ENCODE peak calls at places on chromosomes 4 and X, in five cellular contexts. O is prostate gland, I is body of pancreas, P is suprapubic skin, C is sigmoid colon. K is an unnamed sample.

GRCh38 chr4:5051210-5051691 is at the start of gene STK32B:
- DNase-seq in O (peak), I (peak), P (peak), C (peak), K (peak)

GRCh38 chr4:110586137-110586850 is 36.6 kb downstream of the PITX2 start:
- DNase-seq in O (no peak), I (no peak), P (no peak), C (no peak), K (no peak)

GRCh38 chr4:96004341-96004740 is 164.4 kb downstream of the PDHA2 start:
- DNase-seq in O (no peak), I (no peak), P (no peak), C (no peak), K (no peak)

GRCh38 chr4:41550308-41550707 is 12.4 kb downstream of the LIMCH1 start:
- DNase-seq in O (no peak), I (peak), P (no peak), C (no peak), K (no peak)

GRCh38 chrX:1453951-1454785 is 1.5 kb upstream of the ASMTL start:
- DNase-seq in O (peak), I (peak), P (peak), C (peak), K (peak)

GRCh38 chrX:120468479-120468824 is 644 bp downstream of the LAMP2 start:
- DNase-seq in O (no peak), I (no peak), P (no peak), C (no peak), K (no peak)

GRCh38 chr4:70818173-70818856 is 21.4 kb downstream of the GRSF1 start:
- DNase-seq in O (no peak), I (no peak), P (no peak), C (no peak), K (no peak)

GRCh38 chr4:185304944-185305690 is 90.6 kb downstream of the LRP2BP start:
- DNase-seq in O (no peak), I (peak), P (no peak), C (no peak), K (no peak)

GRCh38 chr4:52693492-52693891 is 34.4 kb upstream of the USP46 start:
- DNase-seq in O (no peak), I (no peak), P (no peak), C (no peak), K (no peak)

GRCh38 chrX:153505361-153505760 is 10.6 kb downstream of the BGN start:
- DNase-seq in O (no peak), I (no peak), P (no peak), C (no peak), K (no peak)

GRCh38 chrX:30875957-30876356 is 13.1 kb downstream of the TAB3 start:
- DNase-seq in O (no peak), I (no peak), P (no peak), C (no peak), K (no peak)

GRCh38 chr4:73617256-73617655 is 3.0 kb downstream of the RASSF6 start:
- DNase-seq in O (no peak), I (no peak), P (no peak), C (no peak), K (no peak)

GRCh38 chr4:73613130-73613529 is 7.1 kb downstream of the RASSF6 start:
- DNase-seq in O (no peak), I (peak), P (no peak), C (no peak), K (no peak)

GRCh38 chr4:73614468-73614867 is 5.8 kb downstream of the RASSF6 start:
- DNase-seq in O (no peak), I (no peak), P (no peak), C (no peak), K (no peak)

GRCh38 chr4:73612032-73612431 is 8.2 kb downstream of the RASSF6 start:
- DNase-seq in O (no peak), I (no peak), P (no peak), C (no peak), K (no peak)

DNA sequence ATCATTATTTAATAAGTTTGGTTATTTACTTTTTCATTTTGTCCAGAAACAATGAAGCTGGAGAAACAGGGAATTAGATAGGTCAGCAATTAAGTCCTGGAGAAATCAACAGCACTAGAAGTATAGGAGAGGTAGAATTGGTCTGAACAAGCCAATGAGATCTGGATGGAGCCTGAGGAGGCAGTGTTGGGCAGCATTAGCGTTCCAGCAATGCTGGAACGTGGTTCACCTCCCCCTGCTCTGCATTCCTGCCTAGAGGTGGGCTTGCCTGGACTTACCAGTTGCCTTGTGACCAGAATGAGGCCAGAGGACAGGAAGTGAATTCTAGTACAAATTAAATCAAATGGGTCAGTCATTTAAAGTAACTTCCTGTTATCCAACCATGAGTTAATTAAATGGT is 4.6 kb downstream of the RASSF6 start:
- DNase-seq in O (no peak), I (no peak), P (no peak), C (no peak), K (no peak)
- TF ChIP-seq CTCF in O (no peak), I (no peak), P (no peak), C (no peak), K (no peak)

GRCh38 chr4:101888472-101888871 is 97.9 kb downstream of the BANK1 start:
- DNase-seq in O (no peak), I (no peak), P (no peak), C (no peak), K (no peak)
- H3K27ac ChIP-seq in O (peak), I (no peak), P (no peak), C (no peak), K (no peak)

GRCh38 chr4:158209825-158210807 is at the start of gene TMEM144:
- DNase-seq in O (peak), I (peak), P (peak), C (peak), K (peak)
- TF ChIP-seq POLR2A in O (peak), I (peak), P (no peak), C (peak), K (peak)

GRCh38 chr4:112982677-112983076 is 66.8 kb upstream of the ANK2 start:
- DNase-seq in O (no peak), I (no peak), P (no peak), C (no peak), K (no peak)
- TF ChIP-seq CTCF in O (no peak), I (no peak), P (no peak), C (no peak), K (no peak)

K was measured in right lobe of liver.